ENCODE peak calls at places on chromosomes 2 and 18, in ten cellular contexts. Q is stimulated activated CD4-positive, alpha-beta T cell treated with anti-CD3 and anti-CD28 coated beads, Interleukin-12 subunit alpha, Interleukin-12 subunit beta, amount 100 ng/mL, for 24 hours; N is naive thymus-derived CD4-positive, alpha-beta T cell; D is endothelial cell; I is T-helper 1 cell; E is lower leg skin; W is effector memory CD4-positive, alpha-beta T cell; U is naive thymus-derived CD8-positive, alpha-beta T cell; P is iris pigment epithelial cell; T is stimulated activated CD8-positive, alpha-beta memory T cell treated with anti-CD3 and anti-CD28 coated beads, Interleukin-12 subunit alpha, Interleukin-12 subunit beta, amount 100 ng/mL, for 4 hours. K is an unnamed sample.

GRCh38 chr2:62197609-62198236 is 1.8 kb downstream of the B3GNT2 start:
- DNase-seq in Q (no peak), N (peak), D (peak), I (peak), E (no peak), W (peak), U (no peak), P (no peak), T (no peak), K (no peak)

GRCh38 chr2:189393440-189394111 is 47.7 kb upstream of the WDR75 start:
- DNase-seq in Q (no peak), N (no peak), D (no peak), I (no peak), E (no peak), W (no peak), U (no peak), P (peak), T (no peak), K (no peak)

GRCh38 chr2:54773838-54774237 is 50.4 kb downstream of the EML6 start:
- DNase-seq in Q (no peak), N (no peak), D (no peak), I (no peak), E (no peak), W (no peak), U (no peak), P (no peak), T (no peak), K (no peak)

GRCh38 chr2:3692375-3692774 is 11.0 kb upstream of the DCDC2C start:
- DNase-seq in Q (no peak), N (no peak), D (no peak), I (peak), E (no peak), W (no peak), U (no peak), P (peak), T (no peak), K (peak)

GRCh38 chr2:114119846-114120348 is 230.0 kb downstream of the ACTR3 start:
- DNase-seq in Q (no peak), N (no peak), D (no peak), I (no peak), E (no peak), W (no peak), U (no peak), P (no peak), T (no peak), K (no peak)

GRCh38 chr2:162926907-162927306 is 88.3 kb upstream of the KCNH7 start:
- DNase-seq in Q (no peak), N (no peak), D (no peak), I (no peak), E (no peak), W (no peak), U (no peak), P (peak), T (no peak), K (no peak)

GRCh38 chr18:36142751-36143150 is 13.1 kb downstream of the ELP2 start:
- DNase-seq in Q (no peak), N (no peak), D (no peak), I (peak), E (no peak), W (no peak), U (no peak), P (no peak), T (no peak), K (no peak)

GRCh38 chr2:149731112-149731511 is 143.5 kb upstream of the MMADHC start:
- DNase-seq in Q (no peak), N (no peak), D (no peak), I (no peak), E (no peak), W (no peak), U (no peak), P (no peak), T (no peak), K (no peak)

GRCh38 chr2:161104054-161104553 is 56.1 kb upstream of the TANK start:
- DNase-seq in Q (no peak), N (no peak), D (no peak), I (peak), E (no peak), W (no peak), U (no peak), P (no peak), T (no peak), K (no peak)

GRCh38 chr2:109128048-109128465 is 948 bp upstream of the SH3RF3 start:
- DNase-seq in Q (peak), N (peak), D (peak), I (peak), E (peak), W (peak), U (peak), P (peak), T (peak), K (peak)

GRCh38 chr2:219446101-219446504 is 11.5 kb downstream of the SPEG start:
- DNase-seq in Q (no peak), N (no peak), D (peak), I (no peak), E (no peak), W (no peak), U (no peak), P (peak), T (no peak), K (no peak)

GRCh38 chr2:44975571-44976450 is 33.4 kb downstream of the SIX2 start:
- DNase-seq in Q (no peak), N (no peak), D (no peak), I (no peak), E (no peak), W (no peak), U (no peak), P (no peak), T (no peak), K (no peak)

GRCh38 chr2:221571108-221571390 is 1.1 kb downstream of the EPHA4 start:
- DNase-seq in Q (no peak), N (peak), D (no peak), I (peak), E (no peak), W (no peak), U (no peak), P (peak), T (no peak), K (no peak)

GRCh38 chr2:20620696-20621365 is 30.1 kb downstream of the HS1BP3 start:
- DNase-seq in Q (no peak), N (no peak), D (no peak), I (no peak), E (no peak), W (no peak), U (peak), P (no peak), T (no peak), K (no peak)

GRCh38 chr2:19887508-19887907 is 14.3 kb downstream of the TTC32 start:
- DNase-seq in Q (no peak), N (no peak), D (no peak), I (no peak), E (no peak), W (no peak), U (no peak), P (no peak), T (no peak), K (no peak)

GRCh38 chr2:206443735-206444527 is 599 bp downstream of the ADAM23 start:
- DNase-seq in Q (no peak), N (no peak), D (peak), I (peak), E (no peak), W (no peak), U (no peak), P (peak), T (no peak), K (no peak)

GRCh38 chr2:128319773-128320608 is 1.3 kb upstream of the HS6ST1 start:
- DNase-seq in Q (no peak), N (no peak), D (no peak), I (no peak), E (no peak), W (no peak), U (peak), P (no peak), T (no peak), K (no peak)

GRCh38 chr2:143807192-143807591 is 678.0 kb downstream of the ARHGAP15 start:
- DNase-seq in Q (no peak), N (no peak), D (no peak), I (no peak), E (no peak), W (no peak), U (no peak), P (no peak), T (no peak), K (no peak)

GRCh38 chr18:59149007-59149406 is 9.3 kb downstream of the SEC11C start:
- DNase-seq in Q (no peak), N (no peak), D (no peak), I (no peak), E (no peak), W (no peak), U (no peak), P (no peak), T (no peak), K (no peak)

GRCh38 chr18:62717059-62717849 is 1.9 kb downstream of the PHLPP1 start:
- DNase-seq in Q (no peak), N (peak), D (peak), I (peak), E (peak), W (peak), U (peak), P (peak), T (peak), K (peak)

GRCh38 chr2:230932556-230933511 is 7.8 kb upstream of the GPR55 start:
- DNase-seq in Q (no peak), N (no peak), D (no peak), I (no peak), E (peak), W (no peak), U (no peak), P (peak), T (no peak), K (no peak)

GRCh38 chr2:12714391-12715221 is 2.1 kb upstream of the TRIB2 start:
- DNase-seq in Q (no peak), N (no peak), D (no peak), I (no peak), E (no peak), W (no peak), U (no peak), P (peak), T (no peak), K (no peak)

GRCh38 chr18:43620936-43621335 is 343.6 kb upstream of the SYT4 start:
- DNase-seq in Q (no peak), N (no peak), D (no peak), I (peak), E (no peak), W (no peak), U (no peak), P (peak), T (no peak), K (peak)

GRCh38 chr18:41599529-41599928 is 355.5 kb upstream of the PIK3C3 start:
- DNase-seq in Q (no peak), N (no peak), D (no peak), I (no peak), E (no peak), W (no peak), U (no peak), P (no peak), T (no peak), K (no peak)

GRCh38 chr2:37417321-37417720 is 72.9 kb downstream of the QPCT start:
- DNase-seq in Q (no peak), N (no peak), D (no peak), I (no peak), E (no peak), W (no peak), U (no peak), P (peak), T (no peak), K (no peak)

GRCh38 chr18:74531043-74531442 is 3.3 kb upstream of the CNDP1 start:
- DNase-seq in Q (no peak), N (no peak), D (no peak), I (no peak), E (no peak), W (no peak), U (no peak), P (no peak), T (no peak), K (no peak)

GRCh38 chr2:179273461-179273962 is 8.9 kb upstream of the SESTD1 start:
- DNase-seq in Q (no peak), N (no peak), D (no peak), I (no peak), E (no peak), W (no peak), U (no peak), P (no peak), T (no peak), K (peak)

GRCh38 chr2:216081012-216081411 is 597 bp downstream of the PECR start:
- DNase-seq in Q (no peak), N (no peak), D (no peak), I (no peak), E (no peak), W (no peak), U (no peak), P (no peak), T (no peak), K (no peak)

GRCh38 chr2:219511547-219512325 is 2.5 kb upstream of the ASIC4 start:
- DNase-seq in Q (no peak), N (no peak), D (no peak), I (no peak), E (no peak), W (no peak), U (no peak), P (no peak), T (no peak), K (no peak)

GRCh38 chr2:37552339-37552738 is 119.1 kb downstream of the CDC42EP3 start:
- DNase-seq in Q (no peak), N (no peak), D (no peak), I (peak), E (no peak), W (no peak), U (no peak), P (no peak), T (no peak), K (no peak)

GRCh38 chr2:142306126-142306525 is 175.3 kb upstream of the LRP1B start:
- DNase-seq in Q (no peak), N (no peak), D (no peak), I (no peak), E (no peak), W (no peak), U (no peak), P (peak), T (no peak), K (no peak)